ENCODE peak calls at places on chromosomes 13 and 19, in ten cellular contexts. One of them, this sample, is unnamed.

GRCh38 chr19:347946-348861 is 3.6 kb upstream of the MIER2 start:
- DNase-seq in hepatic stellate cell: no peak
- DNase-seq in hepatocyte: no peak
- DNase-seq in GOT3: no peak
- DNase-seq in HCT116: no peak
- DNase-seq in fibroblast of lung: peak; percentile 15
- DNase-seq in A549: no peak
- DNase-seq in activated CD8-positive, alpha-beta memory T cell treated with anti-CD3 and anti-CD28 coated beads for 1 hour: no peak
- DNase-seq in MCF 10A: no peak
- DNase-seq in ELF-1: no peak
- DNase-seq in this sample: no peak

GRCh38 chr19:45655073-45655472 is 12.9 kb upstream of the GIPR start:
- DNase-seq in A549: no peak
- DNase-seq in activated CD8-positive, alpha-beta memory T cell treated with anti-CD3 and anti-CD28 coated beads for 1 hour: no peak
- DNase-seq in GOT3: no peak
- DNase-seq in MCF 10A: no peak
- DNase-seq in ELF-1: no peak
- DNase-seq in HCT116: no peak
- DNase-seq in fibroblast of lung: no peak
- DNase-seq in hepatocyte: no peak
- DNase-seq in hepatic stellate cell: no peak
- DNase-seq in this sample: no peak

GRCh38 chr19:49442354-49442753 is 1.0 kb upstream of the SLC17A7 start:
- DNase-seq in fibroblast of lung: no peak
- DNase-seq in hepatocyte: no peak
- DNase-seq in MCF 10A: peak; percentile 27
- DNase-seq in hepatic stellate cell: no peak
- DNase-seq in GOT3: no peak
- DNase-seq in HCT116: no peak
- DNase-seq in ELF-1: no peak
- DNase-seq in activated CD8-positive, alpha-beta memory T cell treated with anti-CD3 and anti-CD28 coated beads for 1 hour: no peak
- DNase-seq in A549: peak; percentile 67
- DNase-seq in this sample: peak; percentile 11

GRCh38 chr13:111656439-111656838 is 336.0 kb downstream of the TEX29 start:
- DNase-seq in GOT3: no peak
- DNase-seq in HCT116: no peak
- DNase-seq in ELF-1: no peak
- DNase-seq in hepatocyte: no peak
- DNase-seq in hepatic stellate cell: no peak
- DNase-seq in MCF 10A: no peak
- DNase-seq in activated CD8-positive, alpha-beta memory T cell treated with anti-CD3 and anti-CD28 coated beads for 1 hour: no peak
- DNase-seq in A549: no peak
- DNase-seq in fibroblast of lung: no peak
- DNase-seq in this sample: no peak

GRCh38 chr19:4633140-4633967 is 6.0 kb upstream of the TNFAIP8L1 start:
- DNase-seq in HCT116: peak; percentile 65
- DNase-seq in ELF-1: peak; percentile 90
- DNase-seq in hepatocyte: peak; percentile 68
- DNase-seq in MCF 10A: peak; percentile 79
- DNase-seq in activated CD8-positive, alpha-beta memory T cell treated with anti-CD3 and anti-CD28 coated beads for 1 hour: no peak
- DNase-seq in hepatic stellate cell: peak; percentile 67
- DNase-seq in GOT3: peak; percentile 26
- DNase-seq in A549: peak; percentile 60
- DNase-seq in fibroblast of lung: peak; percentile 78
- DNase-seq in this sample: peak; percentile 71

GRCh38 chr13:114007566-114007965 is 33.7 kb upstream of the C13orf46 start:
- DNase-seq in activated CD8-positive, alpha-beta memory T cell treated with anti-CD3 and anti-CD28 coated beads for 1 hour: no peak
- DNase-seq in fibroblast of lung: no peak
- DNase-seq in hepatic stellate cell: no peak
- DNase-seq in MCF 10A: no peak
- DNase-seq in hepatocyte: no peak
- DNase-seq in ELF-1: no peak
- DNase-seq in A549: no peak
- DNase-seq in GOT3: no peak
- DNase-seq in HCT116: no peak
- DNase-seq in this sample: no peak

GRCh38 chr13:67148219-67148583 is 81.9 kb downstream of the PCDH9 start:
- DNase-seq in activated CD8-positive, alpha-beta memory T cell treated with anti-CD3 and anti-CD28 coated beads for 1 hour: no peak
- DNase-seq in GOT3: no peak
- DNase-seq in MCF 10A: peak; percentile 17
- DNase-seq in hepatic stellate cell: peak; percentile 29
- DNase-seq in HCT116: no peak
- DNase-seq in fibroblast of lung: peak; percentile 66
- DNase-seq in A549: no peak
- DNase-seq in ELF-1: no peak
- DNase-seq in hepatocyte: no peak
- DNase-seq in this sample: peak; percentile 10

GRCh38 chr19:48992571-48993174 is 436 bp downstream of the GYS1 start:
- DNase-seq in hepatocyte: no peak
- DNase-seq in activated CD8-positive, alpha-beta memory T cell treated with anti-CD3 and anti-CD28 coated beads for 1 hour: no peak
- DNase-seq in hepatic stellate cell: no peak
- DNase-seq in ELF-1: no peak
- DNase-seq in MCF 10A: no peak
- DNase-seq in fibroblast of lung: no peak
- DNase-seq in GOT3: no peak
- DNase-seq in HCT116: no peak
- DNase-seq in A549: no peak
- DNase-seq in this sample: no peak

GRCh38 chr13:31639443-31640163 is 99.7 kb upstream of the RXFP2 start:
- DNase-seq in HCT116: no peak
- DNase-seq in ELF-1: no peak
- DNase-seq in GOT3: no peak
- DNase-seq in A549: no peak
- DNase-seq in hepatic stellate cell: no peak
- DNase-seq in fibroblast of lung: peak; percentile 12
- DNase-seq in MCF 10A: peak; percentile 24
- DNase-seq in activated CD8-positive, alpha-beta memory T cell treated with anti-CD3 and anti-CD28 coated beads for 1 hour: no peak
- DNase-seq in hepatocyte: no peak
- DNase-seq in this sample: peak; percentile 20

GRCh38 chr19:16661480-16662034 is 618 bp downstream of the TMEM38A start:
- DNase-seq in MCF 10A: no peak
- DNase-seq in HCT116: no peak
- DNase-seq in A549: no peak
- DNase-seq in ELF-1: peak; percentile 4
- DNase-seq in activated CD8-positive, alpha-beta memory T cell treated with anti-CD3 and anti-CD28 coated beads for 1 hour: no peak
- DNase-seq in hepatocyte: peak; percentile 24
- DNase-seq in fibroblast of lung: no peak
- DNase-seq in hepatic stellate cell: peak; percentile 14
- DNase-seq in GOT3: no peak
- DNase-seq in this sample: no peak

GRCh38 chr19:45402469-45403070 is 2.3 kb downstream of the PPP1R13L start:
- DNase-seq in activated CD8-positive, alpha-beta memory T cell treated with anti-CD3 and anti-CD28 coated beads for 1 hour: peak; percentile 18
- DNase-seq in hepatocyte: peak; percentile 82
- DNase-seq in A549: peak; percentile 96
- DNase-seq in hepatic stellate cell: peak; percentile 79
- DNase-seq in GOT3: no peak
- DNase-seq in fibroblast of lung: peak; percentile 26
- DNase-seq in HCT116: no peak
- DNase-seq in ELF-1: peak; percentile 90
- DNase-seq in MCF 10A: peak; percentile 83
- DNase-seq in this sample: peak; percentile 65

GRCh38 chr19:38281820-38282566 is 17.6 kb downstream of the SPINT2 start:
- DNase-seq in ELF-1: no peak
- DNase-seq in A549: no peak
- DNase-seq in GOT3: no peak
- DNase-seq in fibroblast of lung: no peak
- DNase-seq in activated CD8-positive, alpha-beta memory T cell treated with anti-CD3 and anti-CD28 coated beads for 1 hour: no peak
- DNase-seq in MCF 10A: no peak
- DNase-seq in hepatocyte: no peak
- DNase-seq in HCT116: no peak
- DNase-seq in hepatic stellate cell: no peak
- DNase-seq in this sample: peak; percentile 43

GRCh38 chr19:42313096-42313839 is at the start of gene TMEM145:
- DNase-seq in ELF-1: peak; percentile 70
- DNase-seq in GOT3: no peak
- DNase-seq in activated CD8-positive, alpha-beta memory T cell treated with anti-CD3 and anti-CD28 coated beads for 1 hour: no peak
- DNase-seq in hepatocyte: peak; percentile 80
- DNase-seq in MCF 10A: peak; percentile 34
- DNase-seq in hepatic stellate cell: peak; percentile 88
- DNase-seq in HCT116: no peak
- DNase-seq in fibroblast of lung: peak; percentile 59
- DNase-seq in A549: peak; percentile 92
- DNase-seq in this sample: peak; percentile 63

GRCh38 chr19:38736413-38737280 is 7.6 kb downstream of the CAPN12 start:
- DNase-seq in GOT3: no peak
- DNase-seq in HCT116: peak; percentile 48
- DNase-seq in MCF 10A: peak; percentile 26
- DNase-seq in ELF-1: peak; percentile 36
- DNase-seq in hepatic stellate cell: peak; percentile 55
- DNase-seq in activated CD8-positive, alpha-beta memory T cell treated with anti-CD3 and anti-CD28 coated beads for 1 hour: peak; percentile 47
- DNase-seq in fibroblast of lung: peak; percentile 45
- DNase-seq in hepatocyte: peak; percentile 93
- DNase-seq in A549: peak; percentile 94
- DNase-seq in this sample: peak; percentile 66

GRCh38 chr13:50762969-50763568 is 80.4 kb downstream of the DLEU7 start:
- DNase-seq in HCT116: no peak
- DNase-seq in hepatocyte: no peak
- DNase-seq in hepatic stellate cell: no peak
- DNase-seq in A549: no peak
- DNase-seq in GOT3: no peak
- DNase-seq in ELF-1: no peak
- DNase-seq in activated CD8-positive, alpha-beta memory T cell treated with anti-CD3 and anti-CD28 coated beads for 1 hour: no peak
- DNase-seq in MCF 10A: no peak
- DNase-seq in fibroblast of lung: no peak
- DNase-seq in this sample: no peak

GRCh38 chr19:43595605-43595998 is 332 bp downstream of the IRGQ start:
- DNase-seq in A549: no peak
- DNase-seq in activated CD8-positive, alpha-beta memory T cell treated with anti-CD3 and anti-CD28 coated beads for 1 hour: no peak
- DNase-seq in GOT3: no peak
- DNase-seq in MCF 10A: no peak
- DNase-seq in ELF-1: no peak
- DNase-seq in hepatic stellate cell: no peak
- DNase-seq in fibroblast of lung: no peak
- DNase-seq in HCT116: no peak
- DNase-seq in hepatocyte: no peak
- DNase-seq in this sample: no peak

GRCh38 chr19:28465317-28466086 is 747.4 kb downstream of the UQCRFS1 start:
- DNase-seq in HCT116: no peak
- DNase-seq in hepatic stellate cell: peak; percentile 61
- DNase-seq in activated CD8-positive, alpha-beta memory T cell treated with anti-CD3 and anti-CD28 coated beads for 1 hour: no peak
- DNase-seq in hepatocyte: no peak
- DNase-seq in ELF-1: no peak
- DNase-seq in A549: no peak
- DNase-seq in MCF 10A: no peak
- DNase-seq in fibroblast of lung: peak; percentile 62
- DNase-seq in GOT3: no peak
- DNase-seq in this sample: peak; percentile 19